ENCODE peak calls at places on chromosomes 4 and X, in four cellular contexts. F is hepatocyte, Z is HepG2, X is small intestine. T is an unnamed sample.

GRCh38 chrX:40154229-40154852 is 56.6 kb upstream of the BCOR start:
- DNase-seq in F (peak; percentile 73), Z (peak; percentile 82), X (no peak), T (no peak)

GRCh38 chr4:43776371-43776770 is 672.2 kb downstream of the KCTD8 start:
- DNase-seq in F (peak; percentile 11), Z (peak; percentile 3), X (no peak), T (no peak)

GRCh38 chr4:80471701-80472100 is 136.2 kb downstream of the CFAP299 start:
- DNase-seq in F (peak; percentile 58), Z (no peak), X (peak; percentile 70), T (no peak)

GRCh38 chr4:153471691-153472080 is 5.5 kb downstream of the TMEM131L start:
- DNase-seq in F (no peak), Z (no peak), X (peak; percentile 44), T (no peak)

GRCh38 chr4:18566970-18567799 is 545.6 kb upstream of the LCORL start:
- DNase-seq in F (peak; percentile 64), Z (peak; percentile 96), X (peak; percentile 81), T (no peak)

GRCh38 chrX:66579219-66579618 is 59.7 kb downstream of the EDA2R start:
- DNase-seq in F (no peak), Z (no peak), X (no peak), T (no peak)

GRCh38 chrX:118226060-118226428 is 109.4 kb upstream of the KLHL13 start:
- DNase-seq in F (peak; percentile 26), Z (peak; percentile 1), X (peak; percentile 40), T (no peak)

GRCh38 chrX:40272786-40273185 is 175.0 kb upstream of the BCOR start:
- DNase-seq in F (no peak), Z (no peak), X (no peak), T (no peak)

GRCh38 chr4:149997881-149998421 is 80.3 kb upstream of the DCLK2 start:
- DNase-seq in F (peak; percentile 56), Z (peak; percentile 25), X (peak; percentile 26), T (no peak)

DNA sequence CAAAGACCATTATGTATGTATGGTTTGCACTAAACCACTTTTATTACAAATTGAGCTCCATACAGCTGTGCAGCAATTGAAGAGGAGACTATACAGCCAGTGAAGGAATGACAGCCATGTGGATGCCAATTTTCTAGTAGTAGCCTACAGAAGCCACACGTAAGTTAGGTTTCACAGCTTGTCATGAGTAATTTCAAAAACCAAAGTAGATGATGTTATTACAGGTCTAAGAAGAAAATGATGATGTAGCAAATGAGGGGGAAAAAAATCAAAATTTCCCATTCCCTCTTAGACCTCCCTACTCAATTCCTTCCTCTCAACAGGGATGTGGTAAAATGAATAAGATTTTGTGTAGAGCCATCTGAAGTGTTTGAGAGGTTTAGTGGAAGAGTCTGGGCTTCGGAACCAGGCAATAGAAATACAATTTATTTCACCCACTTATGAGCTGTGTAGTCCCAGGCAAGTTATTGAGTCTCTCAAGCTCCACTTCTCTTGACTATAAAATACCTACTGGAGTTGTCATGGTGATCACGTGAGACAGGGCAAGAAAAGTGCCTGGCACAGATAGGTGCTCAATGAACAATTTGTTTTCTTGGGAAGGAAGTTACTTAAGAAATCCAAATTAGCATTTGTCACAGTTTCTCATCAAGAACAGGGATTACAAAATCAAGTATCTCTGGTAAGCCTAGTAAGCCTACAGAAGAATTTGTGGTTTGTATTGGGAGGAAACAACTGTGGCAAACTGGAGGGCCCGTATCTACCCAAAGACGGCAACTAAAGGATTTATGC is 37.3 kb upstream of the RASGEF1B start:
- DNase-seq in F (no peak), Z (no peak), X (no peak), T (no peak)
- H3K4me1 ChIP-seq in F (no peaks in the 10 kb centered on the region), Z (no peaks in the 10 kb centered on the region), X (no peaks in the 10 kb centered on the region), T (no peaks in the 10 kb centered on the region)

GRCh38 chr4:154720123-154720522 is 23.7 kb upstream of the LRAT start:
- DNase-seq in F (no peak), Z (no peak), X (no peak), T (no peak)

GRCh38 chr4:154714339-154715040 is 29.3 kb upstream of the LRAT start:
- DNase-seq in F (no peak), Z (no peak), X (no peak), T (no peak)

GRCh38 chr4:154722262-154722661 is 21.5 kb upstream of the LRAT start:
- DNase-seq in F (no peak), Z (no peak), X (no peak), T (no peak)

GRCh38 chr4:154720618-154721267 is 23.1 kb upstream of the LRAT start:
- DNase-seq in F (no peak), Z (no peak), X (no peak), T (no peak)

GRCh38 chr4:154719087-154719486 is 24.7 kb upstream of the LRAT start:
- DNase-seq in F (no peak), Z (no peak), X (no peak), T (peak; percentile 2)
- H3K4me3 ChIP-seq in F (no peak overlapping the region), Z (no peak overlapping the region), X (no peak overlapping the region), T (no peak overlapping the region)

GRCh38 chr4:6282247-6282646 is 12.6 kb downstream of the WFS1 start:
- DNase-seq in F (no peak), Z (no peak), X (no peak), T (no peak)
- H3K27ac ChIP-seq in F (no peak overlapping the region), Z (no peak overlapping the region), X (peak overlapping the region; percentile 4), T (no peak overlapping the region)

DNA sequence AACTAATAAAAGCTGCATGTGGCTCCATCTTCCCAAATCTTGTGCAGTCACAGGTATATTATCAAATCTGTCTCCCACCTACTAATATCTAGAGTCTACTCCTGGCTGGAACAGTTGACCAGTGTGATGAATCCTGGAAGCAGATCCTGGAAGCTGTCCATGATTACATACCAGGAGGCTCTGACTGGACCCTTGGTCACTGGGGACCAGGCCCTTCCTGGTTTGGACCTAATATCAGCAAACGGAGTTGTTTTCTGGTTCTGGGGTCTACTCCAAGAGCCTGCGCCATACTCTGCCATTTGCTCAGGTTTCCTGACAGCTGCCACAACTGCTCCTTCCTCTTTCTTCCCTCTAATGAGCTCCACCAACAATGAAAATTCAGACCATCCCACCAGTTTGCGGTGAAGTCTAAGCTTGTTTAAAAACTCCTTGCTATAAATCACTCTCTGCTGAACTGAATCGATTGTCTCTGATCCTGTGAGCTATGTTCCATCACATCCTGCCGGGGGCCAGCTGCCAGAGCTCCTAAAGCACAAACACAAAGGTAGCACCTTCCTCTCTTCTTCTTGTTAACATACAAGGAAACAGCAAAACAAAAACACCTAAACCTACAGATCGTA is 114.2 kb downstream of the PALLD start:
- DNase-seq in F (no peak), Z (no peak), X (no peak), T (no peak)
- H3K4me1 ChIP-seq in F (no peaks in the 10 kb centered on the region), Z (no peaks in the 10 kb centered on the region), X (no peaks in the 10 kb centered on the region), T (peaks cover 56% of the 10 kb centered on the region)

GRCh38 chr4:48947731-48948130 is 38.3 kb upstream of the CWH43 start:
- DNase-seq in F (no peak), Z (no peak), X (no peak), T (no peak)

GRCh38 chr4:48943387-48943786 is 36.8 kb upstream of the OCIAD2 start:
- DNase-seq in F (peak; percentile 39), Z (peak; percentile 22), X (peak; percentile 18), T (no peak)

GRCh38 chr4:48944252-48944651 is 37.7 kb upstream of the OCIAD2 start:
- DNase-seq in F (no peak), Z (no peak), X (peak; percentile 51), T (peak; percentile 10)

GRCh38 chr4:48945981-48946380 is 39.4 kb upstream of the OCIAD2 start:
- DNase-seq in F (no peak), Z (no peak), X (no peak), T (no peak)

GRCh38 chr4:48944659-48945290 is 38.2 kb upstream of the OCIAD2 start:
- DNase-seq in F (no peak), Z (peak; percentile 3), X (no peak), T (no peak)
- H3K4me3 ChIP-seq in F (no peak overlapping the region), Z (no peak overlapping the region), X (no peak overlapping the region), T (no peak overlapping the region)

GRCh38 chrX:33132569-33132968 is 78.8 kb downstream of the DMD start:
- DNase-seq in F (no peak), Z (no peak), X (no peak), T (no peak)

GRCh38 chrX:33126469-33126868 is 84.9 kb downstream of the DMD start:
- DNase-seq in F (no peak), Z (no peak), X (no peak), T (no peak)

GRCh38 chrX:33133320-33133719 is 78.0 kb downstream of the DMD start:
- DNase-seq in F (no peak), Z (no peak), X (no peak), T (no peak)

GRCh38 chrX:33134164-33134563 is 77.2 kb downstream of the DMD start:
- DNase-seq in F (no peak), Z (no peak), X (no peak), T (no peak)

DNA sequence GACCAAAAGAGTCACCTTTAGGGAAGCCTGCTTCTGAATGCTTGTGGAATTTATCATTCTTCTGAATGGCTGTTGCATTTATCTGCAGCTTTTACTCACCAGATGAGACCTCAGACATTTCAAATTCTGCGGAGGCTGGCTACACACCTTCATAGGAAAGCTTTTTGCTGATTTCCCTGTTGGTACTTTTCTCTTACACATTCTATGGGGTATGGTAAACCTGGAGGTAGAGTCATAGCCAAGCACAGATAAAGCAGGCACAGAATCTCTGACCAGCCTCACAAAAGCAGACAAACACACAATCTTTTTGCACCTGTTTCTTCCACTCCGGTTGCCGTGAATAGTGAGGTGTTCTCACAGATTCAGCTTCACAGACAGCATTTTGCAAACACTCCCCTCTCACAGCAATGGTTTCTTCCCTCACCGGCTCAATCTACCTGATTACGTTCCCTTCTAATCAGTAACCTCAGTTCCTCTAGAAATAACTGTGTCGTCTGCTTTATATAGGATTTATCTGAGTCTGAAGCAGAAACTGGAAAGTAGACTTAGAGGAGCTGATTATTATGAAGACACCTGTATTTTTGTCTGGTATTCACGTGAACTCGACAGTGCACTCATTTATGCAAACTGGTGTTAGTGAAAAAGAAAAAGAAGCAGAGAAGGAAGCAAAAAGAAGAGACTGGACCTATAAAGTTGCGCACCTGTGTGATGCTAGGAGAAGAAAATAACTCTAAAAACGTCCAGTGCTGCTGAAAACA is 83.1 kb downstream of the DMD start:
- DNase-seq in F (no peak), Z (no peak), X (no peak), T (no peak)
- H3K27ac ChIP-seq in F (peak overlapping the region; percentile 70), Z (no peak overlapping the region), X (no peak overlapping the region), T (no peak overlapping the region)